ENCODE peak calls at places on chromosomes 2 and 18, in seven cellular contexts. K is activated T-helper 9 cell treated with anti-CD3 and anti-CD28 coated beads, Interleukin-2, amount 50 U/mL, for 16 hours; D is A549; M is epithelial cell of prostate; P is NCI-H2029; S is aorta; I is uterus. R is an unnamed sample.

GRCh38 chr2:105168543-105168942 is 73.0 kb upstream of the GPR45 start:
- DNase-seq in K (no peak), P (no peak), M (no peak), I (no peak), D (no peak), S (no peak), R (no peak)

GRCh38 chr18:77376043-77376732 is 126.5 kb downstream of the GALR1 start:
- DNase-seq in D (no peak), S (no peak), P (no peak), K (no peak), M (no peak), I (no peak), R (no peak)

GRCh38 chr18:6326566-6326965 is 88.1 kb downstream of the L3MBTL4 start:
- DNase-seq in P (no peak), S (no peak), D (no peak), I (no peak), K (no peak), M (no peak), R (no peak)

GRCh38 chr2:119230630-119231185 is 7.1 kb downstream of the STEAP3 start:
- DNase-seq in P (no peak), M (no peak), I (no peak), K (no peak), S (no peak), D (no peak), R (no peak)

GRCh38 chr2:230891108-230891507 is 26.4 kb downstream of the ITM2C start:
- DNase-seq in S (no peak), P (no peak), D (no peak), K (no peak), M (no peak), I (no peak), R (no peak)

GRCh38 chr2:226440119-226440917 is 359.3 kb downstream of the IRS1 start:
- DNase-seq in D (no peak), I (no peak), S (no peak), K (no peak), P (no peak), M (no peak), R (no peak)

GRCh38 chr2:23940262-23940975 is at the start of gene UBXN2A:
- DNase-seq in K (peak), M (peak), I (peak), P (peak), S (peak), D (peak), R (peak)

GRCh38 chr2:74502720-74503505 is 3.5 kb upstream of the LBX2 start:
- DNase-seq in M (peak), P (no peak), D (peak), S (peak), K (no peak), I (peak), R (peak)

GRCh38 chr2:23618696-23619530 is 233.9 kb downstream of the KLHL29 start:
- DNase-seq in P (no peak), D (no peak), K (no peak), I (no peak), M (no peak), S (no peak), R (no peak)

GRCh38 chr2:173720310-173720709 is 244.9 kb downstream of the SP3 start:
- DNase-seq in D (no peak), M (no peak), P (no peak), S (no peak), I (no peak), K (no peak), R (peak)

GRCh38 chr18:79918089-79919011 is 33.1 kb downstream of the SLC66A2 start:
- DNase-seq in D (no peak), M (no peak), S (peak), P (no peak), K (no peak), I (peak), R (no peak)

GRCh38 chr18:49691177-49691608 is 122.1 kb downstream of the ACAA2 start:
- DNase-seq in S (peak), M (peak), P (no peak), K (no peak), D (no peak), I (no peak), R (peak)

R was measured in foreskin keratinocyte.